ENCODE peak calls at places on chromosomes 13 and 19, in six cellular contexts. One of them, this sample, is unnamed.

GRCh38 chr19:39277598-39277997 is 9.4 kb downstream of the IFNL2 start:
- DNase-seq in stomach: no peak
- DNase-seq in hepatocyte: peak; percentile 68
- DNase-seq in neural crest cell: no peak
- DNase-seq in A172: no peak
- DNase-seq in activated B cell treated with CpG ODN at 0.5 μM for 24 hours: no peak
- DNase-seq in this sample: no peak

GRCh38 chr19:12723643-12724426 is at the start of gene TNPO2:
- DNase-seq in stomach: peak; percentile 60
- DNase-seq in activated B cell treated with CpG ODN at 0.5 μM for 24 hours: peak; percentile 55
- DNase-seq in A172: no peak
- DNase-seq in hepatocyte: peak; percentile 69
- DNase-seq in neural crest cell: peak; percentile 67
- DNase-seq in this sample: peak; percentile 38

GRCh38 chr19:54013866-54014265 is 22.4 kb downstream of the CACNG6 start:
- DNase-seq in stomach: no peak
- DNase-seq in A172: no peak
- DNase-seq in neural crest cell: no peak
- DNase-seq in activated B cell treated with CpG ODN at 0.5 μM for 24 hours: no peak
- DNase-seq in hepatocyte: no peak
- DNase-seq in this sample: no peak

GRCh38 chr19:3725640-3726310 is 17.6 kb downstream of the TJP3 start:
- DNase-seq in A172: peak; percentile 48
- DNase-seq in hepatocyte: peak; percentile 58
- DNase-seq in activated B cell treated with CpG ODN at 0.5 μM for 24 hours: no peak
- DNase-seq in stomach: peak; percentile 95
- DNase-seq in neural crest cell: no peak
- DNase-seq in this sample: no peak

GRCh38 chr19:13670846-13671245 is 93.5 kb upstream of the MRI1 start:
- DNase-seq in neural crest cell: no peak
- DNase-seq in activated B cell treated with CpG ODN at 0.5 μM for 24 hours: no peak
- DNase-seq in stomach: no peak
- DNase-seq in A172: no peak
- DNase-seq in hepatocyte: no peak
- DNase-seq in this sample: no peak

GRCh38 chr13:46775385-46776065 is 21.4 kb downstream of the ESD start:
- DNase-seq in hepatocyte: no peak
- DNase-seq in A172: no peak
- DNase-seq in activated B cell treated with CpG ODN at 0.5 μM for 24 hours: no peak
- DNase-seq in stomach: no peak
- DNase-seq in neural crest cell: no peak
- DNase-seq in this sample: no peak

GRCh38 chr19:6125571-6125989 is 9.9 kb upstream of the ACSBG2 start:
- DNase-seq in stomach: peak; percentile 69
- DNase-seq in hepatocyte: peak; percentile 83
- DNase-seq in activated B cell treated with CpG ODN at 0.5 μM for 24 hours: peak; percentile 32
- DNase-seq in A172: peak; percentile 92
- DNase-seq in neural crest cell: no peak
- DNase-seq in this sample: peak; percentile 55

GRCh38 chr19:49851456-49852259 is 699 bp downstream of the PTOV1 start:
- DNase-seq in neural crest cell: no peak
- DNase-seq in A172: no peak
- DNase-seq in stomach: no peak
- DNase-seq in hepatocyte: peak; percentile 53
- DNase-seq in activated B cell treated with CpG ODN at 0.5 μM for 24 hours: peak; percentile 35
- DNase-seq in this sample: peak; percentile 33

GRCh38 chr19:16180611-16181010 is 4.6 kb upstream of the FAM32A start:
- DNase-seq in activated B cell treated with CpG ODN at 0.5 μM for 24 hours: no peak
- DNase-seq in stomach: no peak
- DNase-seq in neural crest cell: no peak
- DNase-seq in hepatocyte: peak; percentile 58
- DNase-seq in A172: peak; percentile 95
- DNase-seq in this sample: no peak

GRCh38 chr13:40494513-40494912 is 171.9 kb downstream of the FOXO1 start:
- DNase-seq in activated B cell treated with CpG ODN at 0.5 μM for 24 hours: no peak
- DNase-seq in A172: no peak
- DNase-seq in neural crest cell: no peak
- DNase-seq in stomach: no peak
- DNase-seq in hepatocyte: no peak
- DNase-seq in this sample: no peak

GRCh38 chr13:24727731-24728601 is 36.0 kb upstream of the RNF17 start:
- DNase-seq in A172: peak; percentile 73
- DNase-seq in stomach: peak; percentile 75
- DNase-seq in hepatocyte: peak; percentile 88
- DNase-seq in activated B cell treated with CpG ODN at 0.5 μM for 24 hours: no peak
- DNase-seq in neural crest cell: peak; percentile 54
- DNase-seq in this sample: peak; percentile 57

GRCh38 chr19:42284641-42285341 is 15.7 kb downstream of the CIC start:
- DNase-seq in A172: no peak
- DNase-seq in activated B cell treated with CpG ODN at 0.5 μM for 24 hours: peak; percentile 43
- DNase-seq in hepatocyte: peak; percentile 30
- DNase-seq in neural crest cell: no peak
- DNase-seq in stomach: no peak
- DNase-seq in this sample: no peak

GRCh38 chr13:26583662-26584061 is 26.2 kb downstream of the WASF3 start:
- DNase-seq in activated B cell treated with CpG ODN at 0.5 μM for 24 hours: no peak
- DNase-seq in A172: no peak
- DNase-seq in neural crest cell: no peak
- DNase-seq in hepatocyte: no peak
- DNase-seq in stomach: no peak
- DNase-seq in this sample: no peak

GRCh38 chr13:33281951-33282595 is 3.5 kb downstream of the STARD13 start:
- DNase-seq in activated B cell treated with CpG ODN at 0.5 μM for 24 hours: no peak
- DNase-seq in neural crest cell: no peak
- DNase-seq in stomach: no peak
- DNase-seq in hepatocyte: no peak
- DNase-seq in A172: peak; percentile 53
- DNase-seq in this sample: no peak

GRCh38 chr13:50127017-50127725 is 111.9 kb downstream of the KCNRG start:
- DNase-seq in stomach: peak; percentile 50
- DNase-seq in neural crest cell: peak; percentile 40
- DNase-seq in activated B cell treated with CpG ODN at 0.5 μM for 24 hours: peak; percentile 38
- DNase-seq in A172: no peak
- DNase-seq in hepatocyte: peak; percentile 72
- DNase-seq in this sample: peak; percentile 47

GRCh38 chr19:16463341-16463990 is 8.3 kb downstream of the EPS15L1 start:
- DNase-seq in hepatocyte: no peak
- DNase-seq in stomach: no peak
- DNase-seq in neural crest cell: no peak
- DNase-seq in A172: no peak
- DNase-seq in activated B cell treated with CpG ODN at 0.5 μM for 24 hours: no peak
- DNase-seq in this sample: no peak

GRCh38 chr13:50107205-50107604 is 92.0 kb downstream of the KCNRG start:
- DNase-seq in hepatocyte: no peak
- DNase-seq in neural crest cell: no peak
- DNase-seq in A172: no peak
- DNase-seq in stomach: no peak
- DNase-seq in activated B cell treated with CpG ODN at 0.5 μM for 24 hours: no peak
- DNase-seq in this sample: no peak

GRCh38 chr19:38142176-38143035 is 81.6 kb downstream of the DPF1 start:
- DNase-seq in hepatocyte: peak; percentile 74
- DNase-seq in neural crest cell: peak; percentile 63
- DNase-seq in activated B cell treated with CpG ODN at 0.5 μM for 24 hours: peak; percentile 22
- DNase-seq in A172: peak; percentile 61
- DNase-seq in stomach: peak; percentile 34
- DNase-seq in this sample: peak; percentile 16

GRCh38 chr13:111656439-111656838 is 336.0 kb downstream of the TEX29 start:
- DNase-seq in A172: no peak
- DNase-seq in neural crest cell: no peak
- DNase-seq in hepatocyte: no peak
- DNase-seq in stomach: no peak
- DNase-seq in activated B cell treated with CpG ODN at 0.5 μM for 24 hours: no peak
- DNase-seq in this sample: no peak

GRCh38 chr13:92463134-92463533 is 763.5 kb upstream of the GPC6 start:
- DNase-seq in stomach: no peak
- DNase-seq in neural crest cell: no peak
- DNase-seq in hepatocyte: no peak
- DNase-seq in A172: no peak
- DNase-seq in activated B cell treated with CpG ODN at 0.5 μM for 24 hours: no peak
- DNase-seq in this sample: no peak

GRCh38 chr19:49210108-49210900 is 52.7 kb downstream of the TRPM4 start:
- DNase-seq in A172: no peak
- DNase-seq in hepatocyte: peak; percentile 62
- DNase-seq in neural crest cell: no peak
- DNase-seq in activated B cell treated with CpG ODN at 0.5 μM for 24 hours: peak; percentile 32
- DNase-seq in stomach: no peak
- DNase-seq in this sample: no peak

GRCh38 chr13:43374621-43375020 is 351.2 kb downstream of the DNAJC15 start:
- DNase-seq in A172: peak; percentile 43
- DNase-seq in neural crest cell: no peak
- DNase-seq in activated B cell treated with CpG ODN at 0.5 μM for 24 hours: no peak
- DNase-seq in stomach: no peak
- DNase-seq in hepatocyte: no peak
- DNase-seq in this sample: no peak